ENCODE peak calls at places on chromosomes 13 and 19, in ten cellular contexts. E is GM13977; Q is activated T-helper 1 cell treated with Interleukin-2 at 50 U/mL for 16 hours; J is midbrain; W is stimulated activated CD4-positive, alpha-beta T cell treated with anti-CD3 and anti-CD28 coated beads, Interleukin-2, amount 100 ng/mL, for 48 hours; H is body of pancreas; K is astrocyte of the spinal cord; O is activated gamma-delta T cell; V is RPMI7951; R is right lobe of liver. P is an unnamed sample.

GRCh38 chr13:113187263-113187669 is 21.2 kb downstream of the PCID2 start:
- DNase-seq in V (peak), W (peak), J (peak), K (peak), Q (no peak), O (no peak), R (no peak), H (no peak), E (no peak), P (peak)

GRCh38 chr13:111913790-111914189 is 153.2 kb upstream of the SOX1 start:
- DNase-seq in E (no peak), K (no peak), R (no peak), O (no peak), J (no peak), V (no peak), H (no peak), W (no peak), Q (no peak), P (no peak)

GRCh38 chr13:114025432-114026127 is 51.7 kb upstream of the C13orf46 start:
- DNase-seq in Q (no peak), K (peak), E (no peak), W (no peak), H (no peak), R (no peak), O (no peak), V (peak), J (peak), P (no peak)

GRCh38 chr13:26051231-26052135 is at the start of gene SHISA2:
- DNase-seq in Q (peak), R (no peak), H (peak), K (peak), W (peak), J (peak), V (peak), O (peak), E (peak), P (peak)

GRCh38 chr13:75250526-75251183 is 231.3 kb downstream of the TBC1D4 start:
- DNase-seq in O (no peak), Q (no peak), V (no peak), J (no peak), R (no peak), K (peak), E (no peak), H (no peak), W (no peak), P (no peak)

GRCh38 chr13:85314686-85315085 is 484.5 kb downstream of the SLITRK6 start:
- DNase-seq in O (no peak), R (no peak), V (peak), K (no peak), Q (no peak), W (no peak), J (peak), E (no peak), H (no peak), P (no peak)

GRCh38 chr19:17720487-17720839 is 1.2 kb downstream of the MAP1S start:
- DNase-seq in K (no peak), E (no peak), H (no peak), O (no peak), R (no peak), Q (no peak), J (no peak), V (no peak), W (no peak), P (no peak)

GRCh38 chr13:31011193-31011860 is 78.9 kb downstream of the TEX26 start:
- DNase-seq in J (no peak), R (no peak), K (no peak), H (no peak), W (no peak), V (no peak), E (no peak), O (no peak), Q (no peak), P (no peak)

GRCh38 chr13:110915874-110916670 is 1.2 kb upstream of the ANKRD10 start:
- DNase-seq in V (peak), H (no peak), O (no peak), E (no peak), K (peak), W (no peak), Q (no peak), R (no peak), J (peak), P (peak)

GRCh38 chr19:6378036-6378435 is 2.3 kb upstream of the PSPN start:
- DNase-seq in Q (no peak), R (no peak), V (no peak), O (no peak), H (no peak), K (peak), E (no peak), W (no peak), J (no peak), P (no peak)

GRCh38 chr19:12838182-12838890 is at the start of gene MAST1:
- DNase-seq in J (peak), H (peak), O (peak), V (no peak), E (peak), Q (peak), W (peak), R (no peak), K (no peak), P (peak)

GRCh38 chr19:28610731-28611130 is 602.2 kb downstream of the UQCRFS1 start:
- DNase-seq in V (no peak), R (no peak), W (no peak), K (no peak), Q (no peak), J (no peak), O (no peak), E (no peak), H (no peak), P (no peak)

GRCh38 chr13:88217372-88217771 is 546.2 kb downstream of the SLITRK5 start:
- DNase-seq in W (no peak), V (no peak), Q (no peak), J (no peak), O (no peak), K (no peak), E (no peak), R (no peak), H (no peak), P (no peak)

GRCh38 chr13:106302011-106302410 is 233.5 kb downstream of the EFNB2 start:
- DNase-seq in J (no peak), V (no peak), H (no peak), E (no peak), Q (no peak), R (no peak), K (no peak), O (no peak), W (no peak), P (no peak)

GRCh38 chr19:40190891-40191835 is at the start of gene MAP3K10:
- DNase-seq in W (peak), V (peak), J (peak), R (peak), E (peak), Q (peak), H (peak), K (peak), O (peak), P (peak)

GRCh38 chr13:21608961-21609360 is 5.0 kb upstream of the MICU2 start:
- DNase-seq in V (no peak), W (no peak), R (no peak), J (no peak), Q (no peak), E (no peak), K (no peak), O (no peak), H (no peak), P (no peak)

GRCh38 chr19:31450696-31451095 is 101.5 kb upstream of the TSHZ3 start:
- DNase-seq in E (no peak), Q (no peak), W (no peak), H (no peak), K (no peak), J (no peak), R (no peak), O (no peak), V (no peak), P (no peak)

GRCh38 chr13:75636339-75637095 is 387 bp downstream of the LMO7 start:
- DNase-seq in J (peak), K (peak), E (peak), W (peak), R (no peak), H (peak), Q (peak), V (peak), O (peak), P (peak)

GRCh38 chr19:6060600-6061391 is 49.5 kb downstream of the RFX2 start:
- DNase-seq in V (peak), H (no peak), K (peak), R (peak), J (no peak), W (peak), E (no peak), Q (peak), O (no peak), P (no peak)

GRCh38 chr13:89846890-89847585 is 1500.4 kb upstream of the MIR17HG start:
- DNase-seq in J (no peak), R (no peak), W (no peak), E (no peak), K (peak), V (no peak), Q (no peak), H (no peak), O (no peak), P (no peak)

GRCh38 chr19:18795540-18795939 is 4.4 kb upstream of the COMP start:
- DNase-seq in R (no peak), O (no peak), E (no peak), V (peak), Q (no peak), J (peak), H (no peak), W (no peak), K (no peak), P (no peak)

GRCh38 chr13:101139076-101139475 is 277.2 kb downstream of the NALCN start:
- DNase-seq in O (no peak), W (no peak), Q (no peak), H (no peak), J (no peak), V (no peak), K (peak), E (no peak), R (no peak), P (no peak)

GRCh38 chr19:18349524-18350128 is 9.2 kb downstream of the PGPEP1 start:
- DNase-seq in K (peak), Q (no peak), J (no peak), H (peak), W (no peak), O (no peak), V (peak), R (no peak), E (peak), P (peak)